ENCODE peak calls at places on chromosome 1, in nine cellular contexts. H is astrocyte of the cerebellum; F is CD8-positive, alpha-beta memory T cell; M is brain microvascular endothelial cell; L is mesendoderm; Q is astrocyte; N is dorsolateral prefrontal cortex; P is tibial artery; U is fibroblast of pulmonary artery. G is an unnamed sample.

GRCh38 chr1:54287821-54288220 is 87.9 kb downstream of the MRPL37 start:
- DNase-seq in Q (peak; percentile 23), M (peak; percentile 53), L (no peak), H (no peak), P (peak; percentile 87), U (peak; percentile 48), N (no peak), F (no peak), G (no peak)

GRCh38 chr1:64965239-64966157 is 851 bp downstream of the JAK1 start:
- DNase-seq in L (peak; percentile 72), M (peak; percentile 40), Q (peak; percentile 45), P (peak; percentile 81), F (peak; percentile 73), N (no peak), U (peak; percentile 66), H (no peak), G (no peak)

GRCh38 chr1:18182518-18183160 is 75.0 kb downstream of the IGSF21 start:
- DNase-seq in U (no peak), Q (no peak), P (no peak), N (no peak), H (no peak), L (peak; percentile 82), M (peak; percentile 6), F (no peak), G (no peak)

GRCh38 chr1:100362821-100363466 is 10.6 kb downstream of the CDC14A start:
- DNase-seq in L (peak; percentile 84), F (peak; percentile 17), U (no peak), Q (peak; percentile 14), H (no peak), N (no peak), P (no peak), M (no peak), G (peak; percentile 72)

GRCh38 chr1:36342426-36343185 is 19.2 kb upstream of the EVA1B start:
- DNase-seq in P (peak; percentile 82), F (peak; percentile 42), M (peak; percentile 29), H (no peak), U (peak; percentile 79), Q (no peak), L (peak; percentile 53), N (peak; percentile 49), G (no peak)

GRCh38 chr1:188317894-188318293 is 1489.1 kb downstream of the PLA2G4A start:
- DNase-seq in H (no peak), F (no peak), L (no peak), N (no peak), M (no peak), U (no peak), P (no peak), Q (no peak), G (no peak)

GRCh38 chr1:92094595-92094994 is 14.4 kb downstream of the BTBD8 start:
- DNase-seq in M (no peak), U (no peak), P (no peak), L (no peak), Q (no peak), F (no peak), N (no peak), H (no peak), G (no peak)

GRCh38 chr1:152029144-152029936 is 7.5 kb downstream of the S100A11 start:
- DNase-seq in Q (no peak), H (no peak), P (no peak), M (peak; percentile 68), L (peak; percentile 16), F (no peak), N (no peak), U (peak; percentile 55), G (no peak)

DNA sequence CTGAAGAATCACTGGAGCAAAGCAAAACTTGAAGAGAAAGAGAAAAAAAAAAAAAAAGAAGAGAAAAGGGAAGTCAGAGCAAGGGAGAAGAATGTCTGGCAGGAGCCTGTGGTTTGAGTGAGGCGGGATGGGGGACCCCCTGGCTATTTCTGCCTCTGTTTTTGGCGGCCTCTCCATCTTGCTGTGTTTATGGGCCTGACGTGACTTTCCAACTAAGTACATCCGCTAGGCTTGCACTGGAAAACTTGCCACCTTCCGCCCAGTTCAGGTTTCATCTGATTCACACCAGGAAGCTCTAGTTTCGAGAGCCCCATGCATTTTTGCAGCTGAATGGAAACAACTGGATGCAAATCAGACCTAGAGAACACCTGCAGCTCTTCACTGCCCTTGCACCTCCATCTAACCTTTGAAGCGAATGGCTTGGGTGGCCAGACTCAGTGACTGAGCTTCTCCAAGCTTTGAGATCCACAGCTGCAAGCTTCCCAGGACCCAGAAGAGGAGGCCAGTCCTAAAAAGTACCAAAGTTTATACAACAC is 28.0 kb downstream of the TBX15 start:
- DNase-seq in H (no peak), F (no peak), Q (no peak), L (no peak), U (no peak), M (peak; percentile 57), N (no peak), P (no peak), G (no peak)
- H3K4me3 ChIP-seq in H (no peak overlapping the region), F (no peak overlapping the region), Q (no peak overlapping the region), L (no peak overlapping the region), U (no peak overlapping the region), M (no peak overlapping the region), N (no peak overlapping the region), P (no peak overlapping the region), G (no peak overlapping the region)

GRCh38 chr1:111214884-111215283 is 12.6 kb upstream of the CHI3L2 start:
- DNase-seq in F (no peak), N (no peak), M (no peak), U (no peak), L (no peak), H (no peak), Q (no peak), P (no peak), G (no peak)

GRCh38 chr1:111213412-111213811 is 13.0 kb upstream of the DENND2D start:
- DNase-seq in N (no peak), U (no peak), F (no peak), P (no peak), M (no peak), L (no peak), Q (no peak), H (no peak), G (no peak)

GRCh38 chr1:111212634-111213335 is 12.3 kb upstream of the DENND2D start:
- DNase-seq in P (no peak), Q (no peak), H (no peak), F (no peak), L (peak; percentile 44), M (no peak), U (no peak), N (no peak), G (no peak)

GRCh38 chr1:111216751-111217150 is 10.8 kb upstream of the CHI3L2 start:
- DNase-seq in Q (no peak), M (no peak), U (no peak), H (no peak), P (no peak), F (no peak), L (no peak), N (no peak), G (no peak)

DNA sequence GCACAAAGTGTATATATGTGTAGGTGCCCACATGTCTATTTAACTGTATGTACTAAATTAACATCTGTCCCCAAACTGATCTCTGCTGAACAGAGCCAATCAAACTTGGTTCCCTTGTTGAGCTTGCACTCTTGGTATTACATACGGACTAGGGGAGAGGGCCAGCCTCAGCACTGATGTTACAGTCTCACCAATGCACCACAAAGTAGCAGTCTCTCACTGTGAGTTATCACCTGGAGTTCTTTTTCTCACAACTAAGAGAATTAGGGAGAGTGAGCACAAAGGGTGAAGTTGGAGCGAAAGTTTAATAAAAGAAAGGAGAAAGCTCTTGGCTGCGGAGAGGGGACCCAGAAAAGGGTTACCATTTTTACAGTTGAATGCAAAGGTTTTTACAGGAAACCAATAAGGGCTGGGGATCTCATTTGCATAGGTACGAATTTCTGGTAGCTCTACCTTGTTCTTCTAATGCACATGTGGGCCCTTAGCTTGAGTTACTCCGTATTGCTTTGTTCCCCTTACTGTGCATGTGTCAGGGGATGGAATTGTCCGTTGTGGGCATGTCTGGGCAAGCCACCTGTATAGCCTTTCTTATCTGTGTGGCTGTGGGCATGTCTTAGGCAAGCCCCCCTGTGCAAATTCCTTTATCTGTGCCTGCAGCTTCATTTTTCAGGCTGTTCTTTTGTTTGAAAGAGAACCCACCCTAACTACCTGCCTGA is 13.3 kb upstream of the CHI3L2 start:
- DNase-seq in N (no peak), P (no peak), M (no peak), H (no peak), L (no peak), Q (no peak), F (no peak), U (no peak), G (peak; percentile 39)
- H3K4me3 ChIP-seq in N (no peak overlapping the region), P (no peak overlapping the region), M (no peak overlapping the region), H (no peak overlapping the region), L (no peak overlapping the region), Q (no peak overlapping the region), F (peak overlapping the region; percentile 46), U (no peak overlapping the region), G (no peak overlapping the region)

GRCh38 chr1:46204406-46204742 is 1.2 kb downstream of the LURAP1 start:
- DNase-seq in N (no peak), Q (no peak), P (peak; percentile 86), H (no peak), F (no peak), M (no peak), U (no peak), L (no peak), G (peak; percentile 46)

GRCh38 chr1:46202975-46203737 is at the start of gene LURAP1:
- DNase-seq in P (peak; percentile 84), U (peak; percentile 68), L (peak; percentile 58), Q (peak; percentile 84), H (peak; percentile 40), N (peak; percentile 65), F (peak; percentile 6), M (peak; percentile 34), G (peak; percentile 80)

GRCh38 chr1:46205794-46206193 is 2.7 kb downstream of the LURAP1 start:
- DNase-seq in H (no peak), P (no peak), Q (no peak), U (no peak), M (no peak), F (no peak), N (no peak), L (no peak), G (peak; percentile 75)

GRCh38 chr1:46205141-46205540 is 2.0 kb downstream of the LURAP1 start:
- DNase-seq in N (no peak), Q (no peak), P (no peak), H (no peak), M (no peak), F (no peak), L (no peak), U (no peak), G (no peak)

DNA sequence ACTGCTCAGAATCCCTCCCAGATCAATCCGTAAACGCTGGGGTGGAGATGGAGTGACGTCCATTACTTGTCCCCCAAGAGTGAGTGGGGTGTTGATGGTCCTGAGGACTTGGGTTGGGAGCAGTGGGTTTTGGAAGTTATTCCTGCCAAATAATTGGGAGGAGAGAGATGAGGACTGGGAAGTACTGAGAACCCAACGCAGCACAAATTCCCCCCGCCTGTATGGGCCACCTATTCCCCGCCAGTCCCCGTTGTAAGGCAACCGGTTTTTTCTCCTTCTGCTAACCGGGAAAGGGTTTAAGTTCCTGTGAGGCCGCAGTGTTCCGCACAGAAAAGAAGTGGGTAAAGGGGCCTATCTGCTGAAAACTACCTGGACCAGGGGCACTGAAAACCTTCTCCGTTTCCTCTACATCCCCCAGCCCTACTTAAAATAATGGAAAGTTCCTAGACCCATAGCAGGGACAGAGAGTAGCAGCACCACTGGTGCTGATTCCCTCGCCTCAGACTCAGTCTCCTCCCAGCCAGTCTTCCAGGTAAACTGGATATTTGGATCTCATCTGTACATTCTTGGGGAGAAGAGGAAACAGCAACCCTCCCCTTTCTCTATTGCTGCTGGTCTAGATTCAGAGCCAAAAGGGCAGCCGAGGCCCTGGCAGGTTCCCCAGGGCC is 738 bp downstream of the LURAP1 start:
- DNase-seq in L (no peak), F (no peak), N (no peak), Q (no peak), H (no peak), U (no peak), P (no peak), M (no peak), G (no peak)
- H3K4me3 ChIP-seq in L (peak overlapping the region; percentile 65), F (peak overlapping the region; percentile 65), N (peak overlapping the region; percentile 88), Q (peak overlapping the region; percentile 84), H (peak overlapping the region; percentile 80), U (peak overlapping the region; percentile 76), P (peak overlapping the region; percentile 94), M (peak overlapping the region; percentile 79), G (peak overlapping the region; percentile 92)

GRCh38 chr1:170669036-170669435 is 5.1 kb downstream of the PRRX1 start:
- DNase-seq in U (no peak), L (peak; percentile 8), P (no peak), Q (no peak), F (no peak), N (no peak), H (no peak), M (no peak), G (no peak)
- H3K4me3 ChIP-seq in U (no peak overlapping the region), L (no peak overlapping the region), P (peak overlapping the region; percentile 90), Q (peak overlapping the region; percentile 45), F (no peak overlapping the region), N (peak overlapping the region; percentile 12), H (peak overlapping the region; percentile 85), M (no peak overlapping the region), G (no peak overlapping the region)

G was measured in HAP-1.